ENCODE peak calls at places on chromosome 16, in seven cellular contexts. R, F, Q, Y, H, U and D are unnamed samples.

GRCh38 chr16:1980026-1980769 is 1.1 kb downstream of the NOXO1 start:
- DNase-seq in R (no peak), F (peak), Q (no peak), Y (no peak), H (no peak), U (no peak), D (no peak)

GRCh38 chr16:54633943-54634362 is 296.7 kb upstream of the IRX5 start:
- DNase-seq in R (no peak), F (peak), Q (peak), Y (peak), H (no peak), U (no peak), D (no peak)

GRCh38 chr16:57570301-57571070 is 28.0 kb downstream of the ADGRG5 start:
- DNase-seq in R (no peak), F (no peak), Q (no peak), Y (no peak), H (no peak), U (no peak), D (no peak)

GRCh38 chr16:88781140-88782077 is 3.6 kb downstream of the PIEZO1 start:
- DNase-seq in R (no peak), F (no peak), Q (no peak), Y (no peak), H (no peak), U (no peak), D (peak)

GRCh38 chr16:73062640-73063283 is 14.8 kb upstream of the ZFHX3 start:
- DNase-seq in R (no peak), F (peak), Q (no peak), Y (no peak), H (no peak), U (no peak), D (no peak)

GRCh38 chr16:87851141-87851587 is 18.1 kb downstream of the SLC7A5 start:
- DNase-seq in R (no peak), F (no peak), Q (no peak), Y (no peak), H (no peak), U (no peak), D (no peak)

GRCh38 chr16:11276143-11276879 is at the start of gene PRM2:
- DNase-seq in R (no peak), F (no peak), Q (no peak), Y (no peak), H (no peak), U (no peak), D (no peak)

GRCh38 chr16:51035711-51036110 is 115.4 kb downstream of the SALL1 start:
- DNase-seq in R (no peak), F (no peak), Q (no peak), Y (no peak), H (no peak), U (no peak), D (no peak)

GRCh38 chr16:88331989-88332920 is 50.5 kb upstream of the ZNF469 start:
- DNase-seq in R (peak), F (no peak), Q (peak), Y (no peak), H (peak), U (peak), D (no peak)

GRCh38 chr16:17024514-17024913 is 446.2 kb downstream of the XYLT1 start:
- DNase-seq in R (no peak), F (no peak), Q (no peak), Y (no peak), H (no peak), U (no peak), D (no peak)

DNA sequence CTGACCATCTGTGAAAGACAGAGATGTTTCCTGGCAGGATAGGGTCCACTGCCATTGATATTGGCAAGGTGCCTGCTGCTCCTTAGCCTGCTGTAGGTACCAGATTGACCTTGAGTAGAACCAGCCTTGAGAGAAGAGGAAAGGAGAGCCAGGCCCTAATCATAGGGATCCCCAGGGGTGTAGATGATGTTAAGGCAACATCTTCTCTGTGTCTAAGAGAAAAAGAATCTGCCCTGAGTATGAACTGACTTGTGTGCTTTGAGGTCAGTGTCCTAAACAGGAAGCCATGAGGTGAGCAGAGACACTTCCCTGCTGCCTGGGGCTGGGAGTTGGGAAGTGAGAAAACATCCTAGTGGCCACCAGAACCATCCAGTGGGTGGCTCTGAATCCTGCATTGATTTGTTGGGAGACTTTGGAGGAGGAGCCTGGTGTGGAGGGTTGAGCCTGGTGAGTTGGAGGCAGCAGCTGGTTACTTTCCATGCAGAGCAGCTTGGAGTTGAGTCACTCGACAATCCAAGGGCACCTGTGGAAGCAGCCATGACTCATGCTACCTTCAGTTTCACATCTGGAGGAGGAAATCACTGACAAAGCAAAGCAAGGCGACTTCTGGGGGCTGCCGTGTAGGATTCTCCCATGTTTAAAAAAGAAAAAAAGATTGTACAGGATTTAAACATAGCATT is 47.8 kb downstream of the BMERB1 start:
- DNase-seq in R (peak), F (peak), Q (peak), Y (no peak), H (peak), U (peak), D (no peak)
- TF ChIP-seq CTCF in R (peak), F (peak), Q (peak), Y (peak), H (peak), U (peak), D (no peak)

GRCh38 chr16:66141885-66142284 is 224.6 kb upstream of the CDH5 start:
- DNase-seq in R (no peak), F (no peak), Q (no peak), Y (peak), H (no peak), U (no peak), D (no peak)

GRCh38 chr16:66150691-66151090 is 215.8 kb upstream of the CDH5 start:
- DNase-seq in R (no peak), F (no peak), Q (peak), Y (no peak), H (peak), U (no peak), D (peak)

GRCh38 chr16:66143422-66143821 is 223.1 kb upstream of the CDH5 start:
- DNase-seq in R (no peak), F (no peak), Q (no peak), Y (no peak), H (no peak), U (no peak), D (no peak)

GRCh38 chr16:66146689-66147330 is 219.7 kb upstream of the CDH5 start:
- DNase-seq in R (no peak), F (no peak), Q (peak), Y (no peak), H (peak), U (no peak), D (no peak)

GRCh38 chr16:66147338-66147737 is 219.2 kb upstream of the CDH5 start:
- DNase-seq in R (no peak), F (no peak), Q (no peak), Y (no peak), H (no peak), U (no peak), D (no peak)
- H3K4me3 ChIP-seq in R (no peak), F (no peak), Q (no peak), Y (no peak), H (no peak), U (no peak), D (no peak)

DNA sequence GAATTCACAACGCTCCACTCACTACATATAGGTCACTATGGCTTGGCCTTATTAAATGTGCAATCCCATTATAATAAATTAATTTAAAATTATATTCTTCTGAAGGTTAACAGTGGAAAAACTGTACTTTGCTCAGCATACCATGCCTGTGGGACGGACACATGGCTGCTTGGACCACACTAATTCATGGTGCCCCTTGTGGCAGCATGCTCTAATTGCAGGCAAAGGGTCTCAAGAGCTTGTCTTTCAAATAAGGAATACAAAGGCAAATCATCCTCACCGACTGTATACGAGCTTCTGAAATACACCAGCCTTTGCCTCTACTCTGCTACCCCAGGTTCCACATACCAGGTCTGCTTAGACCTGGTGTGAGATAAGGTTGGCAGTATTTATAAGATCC is 11.7 kb downstream of the SMPD3 start:
- DNase-seq in R (no peak), F (peak), Q (no peak), Y (no peak), H (no peak), U (no peak), D (peak)
- TF ChIP-seq CTCF in R (peak), F (peak), Q (peak), Y (peak), H (no peak), U (peak), D (peak)

DNA sequence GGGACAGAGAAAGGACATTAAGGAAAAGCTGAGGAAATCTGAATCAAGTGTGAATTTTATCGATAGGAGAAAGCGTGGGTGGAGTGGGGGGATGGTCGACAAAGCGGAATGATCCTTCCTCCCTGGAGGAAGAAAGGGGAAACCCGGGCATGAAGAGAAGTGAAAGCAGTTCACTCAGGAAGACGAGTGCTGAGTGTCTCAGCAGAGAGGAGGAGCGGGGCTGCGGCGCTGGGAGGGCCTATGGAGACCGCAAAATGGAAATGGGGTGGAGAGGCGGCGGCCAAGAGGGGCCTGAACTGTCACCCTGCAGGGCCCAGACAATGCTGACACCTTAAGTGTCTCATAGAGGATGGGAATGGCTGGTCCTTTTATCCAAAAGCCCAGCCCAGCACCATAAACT is 8.7 kb downstream of the ZDHHC7 start:
- DNase-seq in R (no peak), F (no peak), Q (no peak), Y (no peak), H (no peak), U (no peak), D (peak)
- H3K4me3 ChIP-seq in R (no peak), F (no peak), Q (no peak), Y (no peak), H (no peak), U (no peak), D (peak)

GRCh38 chr16:3175157-3176153 is 12.5 kb upstream of the OR1F1 start:
- DNase-seq in R (no peak), F (peak), Q (no peak), Y (no peak), H (peak), U (peak), D (peak)

GRCh38 chr16:3171855-3172593 is 16.0 kb upstream of the OR1F1 start:
- DNase-seq in R (no peak), F (peak), Q (peak), Y (no peak), H (peak), U (peak), D (peak)

GRCh38 chr16:3173892-3174617 is 13.9 kb upstream of the OR1F1 start:
- DNase-seq in R (no peak), F (peak), Q (no peak), Y (peak), H (no peak), U (no peak), D (peak)

GRCh38 chr16:3171181-3171854 is 16.7 kb upstream of the OR1F1 start:
- DNase-seq in R (no peak), F (no peak), Q (no peak), Y (no peak), H (no peak), U (no peak), D (peak)

DNA sequence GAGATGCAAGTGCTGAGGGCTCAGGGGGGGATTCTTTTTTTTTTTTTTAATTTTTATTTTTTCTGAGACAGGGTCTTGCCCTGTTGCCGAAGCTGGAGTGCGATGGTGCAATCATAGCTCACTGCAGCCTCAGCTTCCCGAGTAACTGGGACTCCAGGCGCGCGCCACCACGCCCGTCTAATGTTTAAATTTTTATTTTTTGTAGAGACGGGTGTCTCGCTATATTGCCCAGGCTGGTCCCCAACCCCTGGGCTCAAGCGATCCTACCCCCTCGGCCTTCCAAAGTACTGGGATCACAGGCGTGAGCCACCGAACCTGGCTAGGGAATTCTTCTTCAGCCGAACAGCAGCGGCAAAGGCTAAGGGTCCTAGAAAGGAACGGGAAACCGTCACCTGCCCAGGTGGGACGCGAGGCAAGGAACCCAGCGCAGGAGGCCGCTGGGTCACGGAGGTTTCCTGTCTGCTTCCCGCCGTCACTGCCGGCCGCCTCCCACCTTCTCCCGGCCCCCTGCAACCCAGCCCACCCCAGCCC is 13.3 kb upstream of the OR1F1 start:
- DNase-seq in R (no peak), F (peak), Q (no peak), Y (no peak), H (no peak), U (no peak), D (no peak)
- TF ChIP-seq CTCF in R (no peak), F (no peak), Q (no peak), Y (no peak), H (no peak), U (no peak), D (no peak)